ENCODE peak calls at places on chromosomes 7 and 10, in six cellular contexts. X, F, S, H, K and R are unnamed samples.
A peak's percentile ranks its signal among the peaks of the same experiment; 100 is the strongest.

GRCh38 chr10:33732176-33733025 is 397.9 kb upstream of the NRP1 start:
- DNase-seq in X (no peak), F (no peak), S (no peak), H (no peak), K (no peak), R (no peak)

GRCh38 chr7:158581440-158582088 is 6.1 kb downstream of the PTPRN2 start:
- DNase-seq in X (no peak), F (no peak), S (no peak), H (no peak), K (no peak), R (no peak)

GRCh38 chr10:132722391-132722790 is 63.6 kb downstream of the NKX6-2 start:
- DNase-seq in X (no peak), F (no peak), S (no peak), H (no peak), K (peak; percentile 66), R (peak; percentile 58)

GRCh38 chr10:125707852-125708468 is 11.5 kb upstream of the EDRF1 start:
- DNase-seq in X (no peak), F (peak; percentile 50), S (peak; percentile 37), H (no peak), K (no peak), R (no peak)

GRCh38 chr10:100645111-100645510 is 100.3 kb upstream of the PAX2 start:
- DNase-seq in X (no peak), F (no peak), S (no peak), H (no peak), K (no peak), R (no peak)

GRCh38 chr7:51031216-51031615 is 248.5 kb upstream of the GRB10 start:
- DNase-seq in X (no peak), F (no peak), S (no peak), H (no peak), K (no peak), R (no peak)

GRCh38 chr10:59895629-59896116 is 10.7 kb downstream of the CCDC6 start:
- DNase-seq in X (no peak), F (no peak), S (peak; percentile 36), H (no peak), K (no peak), R (no peak)

GRCh38 chr7:121244120-121244865 is 84.5 kb upstream of the WNT16 start:
- DNase-seq in X (no peak), F (no peak), S (no peak), H (peak; percentile 6), K (no peak), R (no peak)

GRCh38 chr10:21843645-21844044 is 159.9 kb downstream of the DNAJC1 start:
- DNase-seq in X (no peak), F (no peak), S (no peak), H (no peak), K (no peak), R (no peak)

GRCh38 chr7:1210321-1210978 is 22.2 kb upstream of the UNCX start:
- DNase-seq in X (no peak), F (no peak), S (no peak), H (no peak), K (no peak), R (no peak)

GRCh38 chr10:50624866-50625491 is 1.2 kb upstream of the SGMS1 start:
- DNase-seq in X (peak; percentile 94), F (peak; percentile 86), S (peak; percentile 72), H (peak; percentile 87), K (peak; percentile 87), R (peak; percentile 68)

GRCh38 chr7:101017099-101017777 is 2.6 kb upstream of the MUC17 start:
- DNase-seq in X (peak; percentile 87), F (peak; percentile 93), S (peak; percentile 79), H (peak; percentile 49), K (peak; percentile 77), R (peak; percentile 65)

GRCh38 chr10:60461688-60462087 is 72.0 kb upstream of the ANK3 start:
- DNase-seq in X (no peak), F (no peak), S (no peak), H (peak; percentile 25), K (peak; percentile 88), R (no peak)

GRCh38 chr7:98852826-98853225 is 17.0 kb downstream of the TMEM130 start:
- DNase-seq in X (no peak), F (no peak), S (peak; percentile 87), H (no peak), K (no peak), R (no peak)

GRCh38 chr7:50552139-50552538 is 13.1 kb downstream of the DDC start:
- DNase-seq in X (no peak), F (no peak), S (no peak), H (no peak), K (no peak), R (no peak)

GRCh38 chr7:83271212-83272099 is 108.8 kb upstream of the PCLO start:
- DNase-seq in X (no peak), F (peak; percentile 44), S (peak; percentile 50), H (no peak), K (peak; percentile 53), R (no peak)

GRCh38 chr10:123301077-123301875 is 147.1 kb downstream of the BUB3 start:
- DNase-seq in X (no peak), F (no peak), S (peak; percentile 84), H (no peak), K (peak; percentile 41), R (peak; percentile 47)

DNA sequence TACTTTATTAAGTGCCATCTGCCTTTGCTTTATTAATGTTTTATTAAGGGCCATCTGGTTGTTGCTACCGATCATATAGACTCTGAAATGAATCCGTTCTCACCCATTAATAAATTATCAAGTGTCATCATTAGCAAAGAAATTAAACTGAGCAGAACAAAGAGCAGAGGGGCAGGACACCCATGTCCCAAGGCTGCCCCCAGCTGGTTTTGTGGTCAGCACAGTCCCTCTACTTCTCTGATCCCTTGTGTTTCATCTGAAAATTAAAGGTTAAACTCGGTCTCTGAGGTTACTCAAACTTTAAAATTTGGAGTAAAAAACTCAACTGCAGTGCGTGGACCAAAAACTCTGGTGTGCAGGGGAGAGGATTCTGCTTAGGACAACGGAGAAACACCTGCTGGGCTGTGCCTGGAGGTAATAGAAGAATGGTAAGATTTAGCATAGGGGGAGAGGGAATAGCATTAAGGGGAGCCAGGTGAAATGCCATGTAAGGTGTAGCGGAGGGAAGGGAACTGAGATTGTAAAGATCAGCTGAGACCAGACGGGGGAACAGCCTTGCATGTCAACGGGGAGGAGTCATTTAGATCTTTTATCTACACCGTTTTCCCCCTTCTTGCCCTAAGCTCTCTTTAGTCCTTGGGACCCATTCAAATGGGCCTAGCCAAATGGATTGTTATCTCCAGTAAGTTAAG is 10.8 kb upstream of the GSDME start:
- DNase-seq in X (no peak), F (no peak), S (no peak), H (no peak), K (no peak), R (no peak)
- TF ChIP-seq CTCF in X (no peak), F (peak; percentile 25), S (peak; percentile 15), H (no peak), K (peak; percentile 26), R (no peak)

DNA sequence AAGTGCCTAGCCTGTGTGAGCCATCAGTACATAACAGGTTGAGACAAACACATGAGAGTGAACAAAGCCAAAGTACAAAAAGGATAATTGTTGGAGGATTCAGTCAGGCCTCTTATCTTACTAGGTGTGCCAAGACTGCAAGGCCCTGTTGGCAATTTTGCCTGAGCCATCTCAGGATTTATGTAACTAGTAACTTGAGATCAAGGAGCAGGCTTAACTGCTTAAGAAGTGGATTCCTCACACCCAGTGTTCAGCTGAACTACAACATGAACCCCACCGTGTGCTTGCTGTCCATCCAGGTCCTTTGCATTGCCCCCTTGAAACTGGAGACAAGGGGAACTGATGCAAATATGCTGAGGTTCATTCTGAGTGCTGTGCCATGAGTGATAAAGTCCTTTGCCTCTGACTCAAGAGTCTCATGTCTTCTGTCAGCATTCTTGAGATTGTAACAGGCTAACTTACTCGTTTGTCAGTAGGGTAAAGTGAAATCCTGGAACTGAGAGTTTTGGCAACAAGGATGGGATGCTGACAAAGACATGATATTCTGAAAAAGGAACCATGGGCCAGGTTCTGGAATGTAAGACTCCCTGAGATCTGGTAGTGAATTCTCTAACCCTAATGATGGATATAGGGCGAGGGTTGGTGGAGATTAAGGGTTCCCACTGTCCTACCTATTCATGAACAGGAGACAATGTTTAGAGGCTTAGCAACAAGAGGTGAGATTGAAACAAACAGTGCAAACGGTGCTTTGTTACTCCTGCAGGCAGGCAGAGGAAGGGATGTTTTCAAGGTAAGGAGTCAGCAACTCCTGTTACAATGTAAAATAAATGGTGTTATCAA is 44.1 kb upstream of the GATAD1 start:
- DNase-seq in X (no peak), F (no peak), S (peak; percentile 63), H (no peak), K (peak; percentile 21), R (no peak)
- TF ChIP-seq CTCF in X (no peak), F (no peak), S (no peak), H (no peak), K (no peak), R (no peak)

DNA sequence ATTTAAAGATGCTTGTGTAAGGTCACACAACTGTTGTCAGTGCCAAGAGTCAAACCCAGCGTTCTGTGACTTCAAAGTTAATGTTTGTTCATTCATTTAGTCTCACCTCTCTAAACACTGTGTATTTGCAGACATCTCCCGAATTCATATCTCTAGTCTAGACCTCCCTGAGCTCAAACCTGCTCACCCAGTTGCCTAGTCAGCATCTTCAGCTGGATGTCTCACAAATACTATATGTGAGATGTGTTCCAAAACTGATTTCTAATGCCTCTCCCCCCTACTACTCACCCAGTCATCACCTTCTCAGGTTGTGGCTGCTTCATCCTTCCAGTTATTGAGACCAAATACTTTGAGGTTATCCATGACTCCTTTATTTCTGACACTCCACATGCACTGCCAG is 91.4 kb downstream of the ST7 start:
- DNase-seq in X (no peak), F (no peak), S (no peak), H (no peak), K (no peak), R (no peak)
- TF ChIP-seq CTCF in X (no peak), F (no peak), S (no peak), H (no peak), K (no peak), R (no peak)

DNA sequence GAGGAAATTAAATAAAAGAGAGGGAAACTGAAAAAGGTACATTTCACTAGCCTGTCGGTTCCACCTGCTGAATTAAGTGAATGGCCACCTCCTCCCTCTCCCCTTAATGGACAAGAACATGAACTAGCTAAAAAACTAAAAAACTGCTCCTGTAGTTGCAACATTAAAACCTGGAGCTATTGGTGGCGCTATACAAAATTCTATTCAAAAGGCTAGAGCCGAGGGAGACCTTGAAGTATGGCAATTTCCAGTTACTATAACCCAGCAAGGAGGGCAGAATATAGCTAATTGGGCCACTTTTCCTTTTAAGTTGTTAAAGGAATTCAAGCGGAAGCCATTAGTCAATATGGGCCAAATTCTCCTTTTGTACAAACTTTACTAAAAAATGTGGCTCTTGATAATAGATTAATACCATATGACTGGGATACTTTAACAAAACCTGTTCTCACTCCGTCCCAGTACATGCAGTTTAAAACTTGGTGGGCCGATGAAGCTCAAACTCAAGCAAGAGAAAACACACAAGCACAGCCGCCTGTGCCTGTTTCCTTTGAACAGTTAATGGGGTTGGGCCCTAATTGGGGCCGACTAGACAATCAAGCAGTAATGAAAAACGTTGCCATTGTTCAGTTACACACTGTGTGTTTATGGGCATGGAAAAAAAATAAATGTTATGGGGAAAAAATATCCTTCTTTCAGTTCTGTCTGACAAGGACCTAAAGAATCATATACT is 6.5 kb upstream of the CHST3 start:
- DNase-seq in X (no peak), F (peak; percentile 47), S (no peak), H (no peak), K (no peak), R (no peak)
- TF ChIP-seq CTCF in X (no peak), F (peak; percentile 23), S (peak; percentile 27), H (no peak), K (peak; percentile 26), R (no peak)

DNA sequence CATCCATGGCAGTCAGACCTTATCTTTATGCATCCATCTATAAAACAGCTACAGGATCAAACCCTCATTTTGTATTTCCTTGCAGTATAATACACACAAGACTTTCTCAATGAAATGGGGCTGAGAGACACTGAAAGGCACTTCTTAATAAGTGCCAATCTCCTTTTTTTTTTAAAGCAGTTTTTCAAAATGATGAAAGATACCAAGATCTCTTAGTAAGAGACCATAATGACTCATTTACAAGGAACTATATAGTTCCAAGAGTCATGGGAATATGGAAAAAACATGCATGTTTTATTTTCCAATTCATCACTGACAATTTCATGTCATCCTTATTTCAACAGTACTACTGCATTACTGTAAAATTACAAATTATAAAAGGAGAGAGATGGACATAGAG is 973.7 kb downstream of the GATA3 start:
- DNase-seq in X (no peak), F (no peak), S (no peak), H (no peak), K (no peak), R (no peak)
- TF ChIP-seq CTCF in X (no peak), F (no peak), S (no peak), H (no peak), K (no peak), R (no peak)